ENCODE peak calls at places on chromosome 3, in nine cellular contexts. E is A673, T is endothelial cell, R is HEK293T, G is OCI-LY7, P is cerebellum, X is colonic mucosa, L is HTR-8/SVneo, V is ureter. J is an unnamed sample.

GRCh38 chr3:167162083-167162482 is 218.0 kb downstream of the ZBBX start:
- DNase-seq in T (no peak), E (no peak), G (no peak), V (no peak), L (no peak), R (no peak), P (no peak), X (no peak), J (no peak)

GRCh38 chr3:64167346-64167745 is 57.9 kb downstream of the PRICKLE2 start:
- DNase-seq in X (peak), P (no peak), L (no peak), V (no peak), G (no peak), T (no peak), E (no peak), R (no peak), J (no peak)

GRCh38 chr3:128334766-128335165 is 131.9 kb downstream of the DNAJB8 start:
- DNase-seq in T (no peak), G (no peak), X (no peak), E (no peak), R (no peak), L (no peak), P (no peak), V (no peak), J (no peak)

GRCh38 chr3:171967137-171967783 is 72.1 kb upstream of the FNDC3B start:
- DNase-seq in X (no peak), L (peak), E (no peak), P (no peak), G (no peak), T (no peak), R (no peak), V (no peak), J (no peak)

GRCh38 chr3:107545680-107546120 is 22.9 kb downstream of the BBX start:
- DNase-seq in E (peak), T (no peak), V (no peak), X (no peak), G (no peak), R (no peak), L (no peak), P (no peak), J (no peak)

GRCh38 chr3:171970301-171970788 is 69.0 kb upstream of the FNDC3B start:
- DNase-seq in R (no peak), T (no peak), P (no peak), V (no peak), E (no peak), X (no peak), G (no peak), L (no peak), J (no peak)

GRCh38 chr3:128222771-128223386 is 69.6 kb downstream of the EEFSEC start:
- DNase-seq in G (peak), E (no peak), R (no peak), T (no peak), X (no peak), L (no peak), V (no peak), P (no peak), J (no peak)

GRCh38 chr3:29804044-29804443 is 523.2 kb downstream of the RBMS3 start:
- DNase-seq in P (no peak), E (no peak), G (no peak), V (no peak), L (no peak), R (no peak), X (no peak), T (no peak), J (no peak)

GRCh38 chr3:184081116-184081830 is 15.6 kb upstream of the HTR3E start:
- DNase-seq in G (no peak), E (no peak), P (no peak), L (no peak), T (no peak), X (no peak), V (no peak), R (no peak), J (no peak)

GRCh38 chr3:56248021-56248420 is 220.2 kb downstream of the ERC2 start:
- DNase-seq in R (no peak), V (no peak), G (no peak), X (no peak), L (no peak), E (no peak), P (no peak), T (no peak), J (no peak)

GRCh38 chr3:100080573-100080972 is 33.7 kb downstream of the FILIP1L start:
- DNase-seq in V (no peak), L (no peak), G (no peak), P (no peak), X (no peak), R (no peak), E (no peak), T (no peak), J (no peak)

GRCh38 chr3:156509209-156510174 is 45.4 kb downstream of the SSR3 start:
- DNase-seq in T (no peak), V (no peak), X (no peak), L (peak), E (peak), G (peak), P (peak), R (peak), J (no peak)

GRCh38 chr3:122784436-122784835 is 9.2 kb downstream of the HSPBAP1 start:
- DNase-seq in G (no peak), T (no peak), P (no peak), V (no peak), L (no peak), E (no peak), R (no peak), X (no peak), J (no peak)

GRCh38 chr3:162082516-162082915 is 585.9 kb downstream of the OTOL1 start:
- DNase-seq in R (no peak), P (no peak), V (no peak), E (no peak), T (no peak), G (no peak), X (no peak), L (no peak), J (no peak)

GRCh38 chr3:85821130-85821756 is 862.5 kb downstream of the CADM2 start:
- DNase-seq in P (no peak), T (peak), G (peak), V (no peak), E (peak), X (peak), L (peak), R (peak), J (peak)

GRCh38 chr3:119786409-119786808 is 4.5 kb downstream of the NR1I2 start:
- DNase-seq in T (no peak), X (no peak), R (no peak), P (no peak), G (no peak), L (no peak), V (no peak), E (no peak), J (no peak)

GRCh38 chr3:177035678-177036077 is 161.6 kb downstream of the TBL1XR1 start:
- DNase-seq in X (no peak), G (no peak), E (no peak), T (no peak), R (no peak), V (no peak), L (no peak), P (no peak), J (no peak)

GRCh38 chr3:155424041-155424605 is 130.6 kb upstream of the STRIT1 start:
- DNase-seq in T (no peak), R (no peak), P (no peak), V (no peak), E (no peak), G (no peak), X (no peak), L (no peak), J (no peak)

GRCh38 chr3:188624384-188624783 is 470.4 kb downstream of the LPP start:
- DNase-seq in G (no peak), L (no peak), E (no peak), R (no peak), P (peak), X (peak), V (peak), T (no peak), J (peak)

GRCh38 chr3:131995936-131996335 is 38.9 kb downstream of the CPNE4 start:
- DNase-seq in T (no peak), V (no peak), G (no peak), E (peak), X (no peak), L (no peak), P (no peak), R (no peak), J (no peak)

GRCh38 chr3:114178770-114179368 is at the start of gene DRD3:
- DNase-seq in G (no peak), V (no peak), R (peak), E (peak), X (no peak), L (no peak), T (peak), P (no peak), J (no peak)

GRCh38 chr3:38588276-38588971 is 61.1 kb downstream of the SCN5A start:
- DNase-seq in X (no peak), V (peak), L (no peak), E (no peak), G (no peak), R (no peak), P (no peak), T (no peak), J (peak)

GRCh38 chr3:194220776-194221735 is 85.1 kb downstream of the HES1 start:
- DNase-seq in R (no peak), X (no peak), E (no peak), P (no peak), G (no peak), V (no peak), T (no peak), L (no peak), J (no peak)

GRCh38 chr3:73192036-73192738 is 130.7 kb downstream of the EBLN2 start:
- DNase-seq in G (peak), R (peak), L (no peak), P (no peak), E (peak), T (peak), X (no peak), V (no peak), J (no peak)

GRCh38 chr3:152225176-152225575 is 43.6 kb upstream of the MBNL1 start:
- DNase-seq in X (no peak), R (no peak), P (no peak), L (no peak), T (no peak), E (no peak), G (no peak), V (no peak), J (no peak)

GRCh38 chr3:14148041-14148985 is 23.5 kb downstream of the TMEM43 start:
- DNase-seq in L (peak), P (no peak), G (no peak), R (peak), V (peak), T (peak), X (no peak), E (peak), J (no peak)

GRCh38 chr3:172575375-172575774 is 52.1 kb upstream of the TNFSF10 start:
- DNase-seq in E (no peak), G (no peak), P (no peak), R (no peak), V (no peak), X (no peak), T (no peak), L (no peak), J (no peak)

GRCh38 chr3:129794319-129795201 is 99.0 kb downstream of the TMCC1 start:
- DNase-seq in G (peak), X (peak), T (peak), V (peak), R (peak), P (no peak), E (peak), L (peak), J (peak)

GRCh38 chr3:176513604-176514003 is 683.7 kb downstream of the TBL1XR1 start:
- DNase-seq in G (peak), R (no peak), V (no peak), P (no peak), X (no peak), T (no peak), E (no peak), L (no peak), J (no peak)

GRCh38 chr3:187985636-187986035 is 168.3 kb upstream of the LPP start:
- DNase-seq in P (no peak), E (no peak), V (no peak), G (no peak), T (no peak), R (no peak), X (no peak), L (no peak), J (no peak)

GRCh38 chr3:36597422-36597821 is 166.9 kb downstream of the DCLK3 start:
- DNase-seq in V (no peak), X (no peak), E (peak), R (no peak), G (no peak), P (no peak), L (no peak), T (no peak), J (no peak)

GRCh38 chr3:14876942-14877341 is 58.2 kb downstream of the FGD5 start:
- DNase-seq in V (peak), G (no peak), E (no peak), L (no peak), T (no peak), R (no peak), X (peak), P (no peak), J (peak)

J was measured in transverse colon.